ENCODE peak calls at places on chromosomes 6 and 20, in seven cellular contexts. L is stimulated activated naive CD4-positive, alpha-beta T cell treated with Interleukin-2 at 50 U/mL for 16 hours; D is Right ventricle myocardium superior; W is astrocyte of the cerebellum; A is fibroblast of gingiva; N is AG08396; M is NCI-H1417 treated with DMSO at 0.1 percent for 48 hours. T is an unnamed sample.

GRCh38 chr20:6692566-6693168 is 74.8 kb upstream of the BMP2 start:
- DNase-seq in L (no peak), D (no peak), W (no peak), A (no peak), N (no peak), M (no peak), T (no peak)

GRCh38 chr20:3276400-3277015 is 37.5 kb upstream of the SLC4A11 start:
- DNase-seq in L (no peak), D (no peak), W (no peak), A (no peak), N (no peak), M (peak; percentile 8), T (no peak)

GRCh38 chr6:116840091-116840490 is 11.2 kb upstream of the GPRC6A start:
- DNase-seq in L (no peak), D (no peak), W (peak; percentile 15), A (no peak), N (peak; percentile 24), M (no peak), T (no peak)

GRCh38 chr20:36493801-36494114 is 47.6 kb upstream of the MYL9 start:
- DNase-seq in L (no peak), D (peak; percentile 85), W (peak; percentile 84), A (peak; percentile 76), N (peak; percentile 86), M (no peak), T (no peak)

GRCh38 chr6:146990821-146991798 is 213.1 kb upstream of the STXBP5 start:
- DNase-seq in L (no peak), D (no peak), W (no peak), A (peak; percentile 65), N (peak; percentile 31), M (no peak), T (no peak)

GRCh38 chr20:44151621-44152416 is 35.2 kb downstream of the JPH2 start:
- DNase-seq in L (no peak), D (peak; percentile 57), W (no peak), A (no peak), N (no peak), M (no peak), T (no peak)

GRCh38 chr6:142242269-142242668 is 59.5 kb upstream of the ADGRG6 start:
- DNase-seq in L (no peak), D (no peak), W (no peak), A (no peak), N (peak; percentile 3), M (no peak), T (no peak)

GRCh38 chr20:6606651-6607050 is 160.8 kb upstream of the BMP2 start:
- DNase-seq in L (no peak), D (no peak), W (no peak), A (no peak), N (no peak), M (no peak), T (no peak)

GRCh38 chr6:138640028-138640427 is 133.5 kb upstream of the CCDC28A start:
- DNase-seq in L (no peak), D (no peak), W (no peak), A (no peak), N (no peak), M (no peak), T (no peak)

GRCh38 chr20:61922936-61923335 is 142.7 kb downstream of the TAF4 start:
- DNase-seq in L (no peak), D (no peak), W (no peak), A (no peak), N (no peak), M (no peak), T (no peak)

GRCh38 chr6:33719326-33719987 is 8.0 kb upstream of the UQCC2 start:
- DNase-seq in L (no peak), D (no peak), W (no peak), A (no peak), N (no peak), M (no peak), T (no peak)

GRCh38 chr6:154482858-154483257 is 27.6 kb downstream of the CNKSR3 start:
- DNase-seq in L (no peak), D (no peak), W (no peak), A (no peak), N (no peak), M (no peak), T (no peak)

GRCh38 chr6:52389626-52390360 is 27.8 kb downstream of the PAQR8 start:
- DNase-seq in L (peak; percentile 19), D (peak; percentile 61), W (no peak), A (no peak), N (no peak), M (no peak), T (no peak)

GRCh38 chr6:44297063-44298038 is 15.8 kb downstream of the AARS2 start:
- DNase-seq in L (peak; percentile 20), D (peak; percentile 70), W (no peak), A (no peak), N (peak; percentile 77), M (no peak), T (no peak)

GRCh38 chr6:11065436-11066202 is 21.5 kb upstream of the ELOVL2 start:
- DNase-seq in L (no peak), D (no peak), W (no peak), A (no peak), N (no peak), M (no peak), T (no peak)

GRCh38 chr20:61050491-61050890 is 201.6 kb upstream of the CDH4 start:
- DNase-seq in L (no peak), D (no peak), W (no peak), A (no peak), N (no peak), M (no peak), T (no peak)

GRCh38 chr6:134114918-134115714 is 62.7 kb upstream of the SLC2A12 start:
- DNase-seq in L (no peak), D (no peak), W (no peak), A (no peak), N (no peak), M (no peak), T (no peak)

GRCh38 chr6:21220271-21220987 is 373.1 kb upstream of the SOX4 start:
- DNase-seq in L (no peak), D (no peak), W (no peak), A (no peak), N (no peak), M (no peak), T (no peak)

GRCh38 chr6:53020005-53020744 is 25.1 kb upstream of the GSTA4 start:
- DNase-seq in L (no peak), D (no peak), W (no peak), A (no peak), N (no peak), M (no peak), T (no peak)

GRCh38 chr6:138691595-138692057 is 81.9 kb upstream of the CCDC28A start:
- DNase-seq in L (no peak), D (no peak), W (peak; percentile 60), A (peak; percentile 66), N (peak; percentile 49), M (no peak), T (no peak)

GRCh38 chr20:44717986-44718385 is 2.8 kb downstream of the CCN5 start:
- DNase-seq in L (no peak), D (no peak), W (no peak), A (no peak), N (no peak), M (no peak), T (no peak)

GRCh38 chr6:6704423-6705060 is 116.0 kb downstream of the LY86 start:
- DNase-seq in L (no peak), D (no peak), W (no peak), A (no peak), N (no peak), M (no peak), T (no peak)

GRCh38 chr6:3227363-3228045 is at the start of gene TUBB2B:
- DNase-seq in L (no peak), D (peak; percentile 44), W (no peak), A (no peak), N (no peak), M (peak; percentile 71), T (no peak)

GRCh38 chr6:43297644-43298564 is at the start of gene SLC22A7:
- DNase-seq in L (no peak), D (peak; percentile 80), W (no peak), A (no peak), N (peak; percentile 38), M (no peak), T (no peak)

GRCh38 chr6:166925141-166925996 is 31.0 kb downstream of the RNASET2 start:
- DNase-seq in L (no peak), D (no peak), W (no peak), A (no peak), N (no peak), M (no peak), T (no peak)

GRCh38 chr6:56727097-56727845 is 84.6 kb upstream of the DST start:
- DNase-seq in L (no peak), D (no peak), W (no peak), A (peak; percentile 41), N (peak; percentile 28), M (no peak), T (no peak)

GRCh38 chr6:34284563-34285545 is 36.0 kb upstream of the SMIM29 start:
- DNase-seq in L (no peak), D (peak; percentile 76), W (peak; percentile 23), A (peak; percentile 97), N (peak; percentile 63), M (no peak), T (peak; percentile 99)

GRCh38 chr6:159871911-159872310 is 18.9 kb upstream of the MAS1 start:
- DNase-seq in L (no peak), D (no peak), W (no peak), A (no peak), N (no peak), M (no peak), T (no peak)

GRCh38 chr20:32052792-32053362 is 835 bp downstream of the HCK start:
- DNase-seq in L (no peak), D (peak; percentile 86), W (no peak), A (no peak), N (no peak), M (no peak), T (no peak)

GRCh38 chr6:3211681-3212080 is 15.8 kb downstream of the TUBB2B start:
- DNase-seq in L (no peak), D (no peak), W (no peak), A (peak; percentile 86), N (peak; percentile 31), M (no peak), T (no peak)